ENCODE peak calls at places on chromosomes 5 and 9, in seven cellular contexts. C, K, U, R, Q, D and M are unnamed samples.

GRCh38 chr5:144594919-144595318 is 424.2 kb downstream of the KCTD16 start:
- DNase-seq in U (no peak), K (no peak), D (no peak), R (no peak), Q (no peak), C (no peak), M (no peak)

GRCh38 chr9:36855443-36856315 is 178.4 kb downstream of the PAX5 start:
- DNase-seq in R (peak; percentile 61), U (no peak), C (peak; percentile 86), Q (no peak), K (no peak), D (no peak), M (no peak)

GRCh38 chr5:10581867-10582511 is 18.1 kb downstream of the ANKRD33B start:
- DNase-seq in C (no peak), R (no peak), Q (no peak), K (no peak), D (no peak), U (no peak), M (no peak)

GRCh38 chr5:124641154-124641792 is 105.2 kb downstream of the ZNF608 start:
- DNase-seq in C (no peak), Q (no peak), K (no peak), R (no peak), D (no peak), U (no peak), M (no peak)

GRCh38 chr5:151487544-151487943 is 40.1 kb downstream of the SLC36A1 start:
- DNase-seq in U (no peak), C (no peak), D (no peak), Q (no peak), R (no peak), K (no peak), M (no peak)

GRCh38 chr5:54655761-54656160 is 138.2 kb downstream of the SNX18 start:
- DNase-seq in U (no peak), Q (no peak), C (no peak), R (no peak), D (no peak), K (no peak), M (no peak)

GRCh38 chr9:94783121-94783664 is 56.7 kb downstream of the AOPEP start:
- DNase-seq in C (peak; percentile 72), U (peak; percentile 69), D (peak; percentile 99), K (peak; percentile 96), R (peak; percentile 100), Q (peak; percentile 97), M (peak; percentile 79)

GRCh38 chr5:124343451-124343867 is 403.0 kb downstream of the ZNF608 start:
- DNase-seq in D (peak; percentile 88), U (no peak), Q (peak; percentile 26), C (no peak), R (no peak), K (no peak), M (no peak)

GRCh38 chr9:73039253-73039915 is 86.5 kb upstream of the ALDH1A1 start:
- DNase-seq in D (no peak), R (no peak), U (peak; percentile 42), Q (peak; percentile 55), C (no peak), K (peak; percentile 42), M (no peak)

GRCh38 chr5:129771058-129771838 is 23.4 kb downstream of the MINAR2 start:
- DNase-seq in K (peak; percentile 46), Q (peak; percentile 24), C (peak; percentile 64), U (no peak), R (peak; percentile 52), D (peak; percentile 48), M (peak; percentile 63)

GRCh38 chr5:132102101-132102701 is 28.6 kb downstream of the CSF2 start:
- DNase-seq in R (no peak), K (no peak), C (no peak), Q (no peak), D (peak; percentile 80), U (no peak), M (no peak)

DNA sequence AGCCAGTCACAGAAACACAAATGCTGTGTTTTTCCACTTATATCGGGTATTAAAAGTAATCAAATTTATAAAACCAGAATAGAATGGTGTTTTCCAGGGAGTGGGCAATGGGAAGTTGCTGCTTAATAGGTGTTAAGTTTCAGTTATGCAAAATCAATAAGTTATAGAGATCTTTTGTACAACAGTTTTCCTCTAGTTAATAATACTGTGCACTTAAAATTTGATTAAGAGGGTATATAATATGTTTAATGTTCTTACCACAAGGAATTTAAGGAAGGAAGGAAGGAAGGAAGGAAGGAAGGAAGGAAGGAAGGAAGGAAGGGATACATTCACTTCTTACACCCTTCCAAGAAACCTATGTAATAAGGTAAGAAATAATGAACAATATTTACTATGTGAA is 867.7 kb upstream of the CDH6 start:
- DNase-seq in D (no peak), C (no peak), U (no peak), Q (no peak), K (no peak), R (no peak), M (no peak)
- TF ChIP-seq CTCF in D (no peak), C (no peak), U (no peak), Q (no peak), K (no peak), R (no peak), M (no peak)

GRCh38 chr9:27382308-27382707 is 85.4 kb upstream of the EQTN start:
- DNase-seq in Q (no peak), K (no peak), R (no peak), D (peak; percentile 31), U (no peak), C (no peak), M (peak; percentile 27)

GRCh38 chr9:27383524-27383923 is 86.6 kb upstream of the EQTN start:
- DNase-seq in U (no peak), D (no peak), C (no peak), K (no peak), R (no peak), Q (no peak), M (no peak)

GRCh38 chr9:27384262-27385014 is 87.5 kb upstream of the EQTN start:
- DNase-seq in C (no peak), K (no peak), Q (peak; percentile 35), D (no peak), R (no peak), U (no peak), M (no peak)

GRCh38 chr9:27385606-27386005 is 88.7 kb upstream of the EQTN start:
- DNase-seq in U (no peak), Q (peak; percentile 81), R (no peak), D (peak; percentile 57), K (peak; percentile 36), C (no peak), M (no peak)

DNA sequence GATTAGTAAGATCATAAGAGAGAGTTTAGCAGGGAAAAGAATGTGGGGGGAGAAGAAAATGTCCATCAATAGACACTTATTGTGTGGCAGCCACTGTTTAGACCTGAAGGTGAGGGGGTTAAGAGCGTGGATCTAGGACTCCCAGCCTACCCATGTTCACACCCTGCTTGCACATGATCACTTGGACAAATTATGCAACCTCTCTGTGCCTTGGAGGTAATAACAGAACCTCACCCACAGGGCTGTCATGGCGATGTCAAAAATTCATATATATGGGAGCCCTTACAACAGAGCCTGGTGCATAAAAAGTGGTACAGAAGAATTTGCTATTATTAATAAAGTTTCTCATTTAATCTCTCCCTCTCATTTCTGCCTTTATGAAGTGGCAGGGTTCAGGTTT is 86.0 kb upstream of the EQTN start:
- DNase-seq in C (no peak), U (no peak), K (no peak), D (no peak), Q (no peak), R (no peak), M (no peak)
- H3K4me1 ChIP-seq in C (peaks cover 14% of the 10 kb centered on the region), U (peaks cover 5% of the 10 kb centered on the region), K (no peaks in the 10 kb centered on the region), D (peaks cover 43% of the 10 kb centered on the region), Q (peaks cover 53% of the 10 kb centered on the region), R (peaks cover 61% of the 10 kb centered on the region), M (peaks cover 56% of the 10 kb centered on the region)

GRCh38 chr5:175443514-175444059 is 395 bp downstream of the DRD1 start:
- DNase-seq in U (no peak), Q (no peak), C (no peak), D (no peak), R (no peak), K (no peak), M (no peak)

GRCh38 chr5:175447571-175447970 is 3.6 kb upstream of the DRD1 start:
- DNase-seq in D (no peak), K (no peak), U (no peak), C (no peak), R (no peak), Q (no peak), M (no peak)

GRCh38 chr5:175444905-175445456 is 999 bp upstream of the DRD1 start:
- DNase-seq in Q (no peak), D (no peak), U (no peak), C (no peak), R (no peak), K (no peak), M (no peak)

GRCh38 chr5:175448276-175448675 is 4.3 kb upstream of the DRD1 start:
- DNase-seq in U (no peak), Q (no peak), D (peak; percentile 56), K (no peak), R (no peak), C (no peak), M (no peak)

GRCh38 chr5:175444060-175444904 is at the start of gene DRD1:
- DNase-seq in D (peak; percentile 25), U (no peak), R (peak; percentile 50), K (no peak), C (peak; percentile 82), Q (peak; percentile 33), M (peak; percentile 31)
- TF ChIP-seq CTCF in D (peak; percentile 21), U (no peak), R (peak; percentile 95), K (peak; percentile 90), C (peak; percentile 93), Q (peak; percentile 40), M (peak; percentile 40)

DNA sequence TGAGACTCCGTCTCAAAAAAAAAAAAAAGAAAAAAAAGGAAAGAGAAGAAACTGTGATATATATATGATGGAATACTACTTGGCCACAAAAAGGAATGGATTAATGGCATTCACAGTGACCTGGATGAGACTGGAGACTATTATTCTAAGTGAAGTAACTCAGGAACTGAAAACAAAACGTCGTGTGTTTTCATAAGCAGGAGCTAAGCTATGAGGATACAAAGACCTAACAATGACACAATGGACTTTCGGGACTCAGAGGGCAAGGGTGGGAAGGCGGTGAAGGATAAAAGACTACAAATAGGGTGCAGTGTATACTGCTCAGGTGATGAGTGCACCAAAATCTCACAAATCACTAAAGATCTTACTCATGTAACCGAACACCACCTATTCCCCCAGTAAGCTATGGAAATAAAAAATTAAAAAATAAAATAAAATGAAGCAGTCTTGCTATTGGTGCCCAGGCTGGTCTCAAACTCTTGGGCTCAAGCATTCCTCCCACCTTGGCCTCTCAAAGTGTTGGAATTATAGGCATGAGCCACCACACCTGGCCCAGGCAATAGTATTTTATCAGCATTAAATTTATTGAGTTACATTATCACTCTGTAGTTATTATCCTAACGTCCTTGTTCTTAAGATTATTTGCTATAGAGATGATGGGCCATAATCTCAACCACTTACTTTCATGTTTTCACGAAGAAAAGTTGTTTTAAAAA is 71.5 kb upstream of the GPBP1 start:
- DNase-seq in K (no peak), D (no peak), Q (no peak), R (no peak), C (no peak), U (no peak), M (no peak)
- H3K4me1 ChIP-seq in K (no peaks in the 10 kb centered on the region), D (no peaks in the 10 kb centered on the region), Q (no peaks in the 10 kb centered on the region), R (peaks cover 14% of the 10 kb centered on the region), C (no peaks in the 10 kb centered on the region), U (no peaks in the 10 kb centered on the region), M (peaks cover 15% of the 10 kb centered on the region)

DNA sequence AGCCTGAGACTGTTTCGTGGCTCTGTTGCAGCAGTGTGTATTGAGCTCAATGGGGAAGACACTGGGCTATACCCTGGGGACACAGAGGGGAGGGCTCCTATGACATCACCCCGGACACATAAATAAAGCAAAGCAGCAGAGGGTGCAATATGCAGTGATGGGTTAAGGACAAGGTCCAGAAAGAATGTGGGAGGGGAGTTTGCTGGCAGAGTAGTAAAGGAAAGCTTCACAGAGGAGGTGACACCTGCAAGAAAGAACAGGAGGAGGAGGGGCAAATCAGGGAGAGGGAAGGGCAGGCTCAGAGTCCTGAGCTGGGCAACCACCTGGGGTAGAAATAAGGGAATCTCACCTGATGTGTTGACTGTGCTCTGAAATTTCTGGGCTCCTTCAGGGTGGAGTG is 35.3 kb upstream of the CDKN2AIPNL start:
- DNase-seq in C (no peak), D (no peak), U (no peak), R (no peak), Q (no peak), K (no peak), M (peak; percentile 64)
- TF ChIP-seq CTCF in C (no peak), D (no peak), U (no peak), R (no peak), Q (no peak), K (no peak), M (no peak)